ENCODE peak calls at places on chromosomes 1 and 21, in seven cellular contexts. Y is body of pancreas; F is CD8-positive, alpha-beta memory T cell; D is breast epithelium; Q is HCT116; S is left ventricle myocardium inferior; U is CD4-positive, alpha-beta T cell. R is an unnamed sample.

GRCh38 chr1:230332429-230333088 is 93.6 kb downstream of the PGBD5 start:
- DNase-seq in Y (no peak), F (no peak), D (no peak), Q (no peak), S (no peak), U (no peak), R (peak; percentile 44)

GRCh38 chr1:72062584-72062983 is 219.8 kb downstream of the NEGR1 start:
- DNase-seq in Y (no peak), F (no peak), D (no peak), Q (no peak), S (no peak), U (no peak), R (no peak)

GRCh38 chr1:174740248-174740990 is 259.3 kb upstream of the CACYBP start:
- DNase-seq in Y (no peak), F (no peak), D (no peak), Q (no peak), S (no peak), U (no peak), R (peak; percentile 16)

GRCh38 chr1:168758503-168758902 is 29.5 kb upstream of the DPT start:
- DNase-seq in Y (no peak), F (no peak), D (no peak), Q (no peak), S (no peak), U (no peak), R (no peak)

GRCh38 chr1:207202480-207202879 is 98.4 kb downstream of the C4BPA start:
- DNase-seq in Y (no peak), F (no peak), D (no peak), Q (no peak), S (no peak), U (no peak), R (no peak)

GRCh38 chr21:14603202-14603601 is 57.1 kb upstream of the SAMSN1 start:
- DNase-seq in Y (no peak), F (no peak), D (no peak), Q (no peak), S (no peak), U (no peak), R (no peak)

GRCh38 chr1:2098301-2098698 is 48.1 kb downstream of the PRKCZ start:
- DNase-seq in Y (no peak), F (no peak), D (no peak), Q (no peak), S (no peak), U (no peak), R (peak; percentile 42)

GRCh38 chr1:121522061-121522759 is 337.4 kb downstream of the SRGAP2C start:
- DNase-seq in Y (peak; percentile 73), F (no peak), D (no peak), Q (no peak), S (no peak), U (no peak), R (peak; percentile 55)

GRCh38 chr1:236209713-236210112 is 67.4 kb downstream of the GPR137B start:
- DNase-seq in Y (no peak), F (no peak), D (no peak), Q (no peak), S (no peak), U (no peak), R (no peak)

GRCh38 chr1:19405761-19406481 is 79.4 kb downstream of the CAPZB start:
- DNase-seq in Y (no peak), F (no peak), D (no peak), Q (no peak), S (no peak), U (no peak), R (peak; percentile 47)

GRCh38 chr1:214537219-214537618 is 14.2 kb downstream of the PTPN14 start:
- DNase-seq in Y (no peak), F (no peak), D (no peak), Q (no peak), S (no peak), U (no peak), R (no peak)

GRCh38 chr1:214538497-214538896 is 12.9 kb downstream of the PTPN14 start:
- DNase-seq in Y (no peak), F (no peak), D (no peak), Q (no peak), S (no peak), U (no peak), R (no peak)

GRCh38 chr1:214541206-214541605 is 10.2 kb downstream of the PTPN14 start:
- DNase-seq in Y (no peak), F (no peak), D (no peak), Q (no peak), S (no peak), U (no peak), R (no peak)

GRCh38 chr1:214540324-214540723 is 11.1 kb downstream of the PTPN14 start:
- DNase-seq in Y (no peak), F (no peak), D (no peak), Q (no peak), S (no peak), U (no peak), R (no peak)

GRCh38 chr1:214537872-214538473 is 13.4 kb downstream of the PTPN14 start:
- DNase-seq in Y (no peak), F (no peak), D (no peak), Q (no peak), S (no peak), U (no peak), R (no peak)
- H3K27ac ChIP-seq in Y (no peak overlapping the region), F (no peak overlapping the region), D (no peak overlapping the region), Q (no peak overlapping the region), S (no peak overlapping the region), U (no peak overlapping the region), R (no peak overlapping the region)

GRCh38 chr1:228160201-228160761 is 5.3 kb upstream of the IBA57 start:
- DNase-seq in Y (no peak), F (no peak), D (no peak), Q (no peak), S (peak; percentile 10), U (no peak), R (no peak)

GRCh38 chr1:228161866-228162265 is 3.7 kb upstream of the IBA57 start:
- DNase-seq in Y (no peak), F (no peak), D (no peak), Q (no peak), S (no peak), U (no peak), R (no peak)

GRCh38 chr1:228162286-228163003 is 3.2 kb upstream of the IBA57 start:
- DNase-seq in Y (no peak), F (no peak), D (peak; percentile 32), Q (no peak), S (peak; percentile 56), U (no peak), R (peak; percentile 49)

GRCh38 chr1:228163004-228163753 is 2.4 kb upstream of the IBA57 start:
- DNase-seq in Y (peak; percentile 50), F (no peak), D (peak; percentile 66), Q (no peak), S (peak; percentile 67), U (no peak), R (peak; percentile 44)

GRCh38 chr1:228161381-228161780 is 4.2 kb upstream of the IBA57 start:
- DNase-seq in Y (no peak), F (no peak), D (no peak), Q (no peak), S (no peak), U (no peak), R (no peak)
- H3K27ac ChIP-seq in Y (no peak overlapping the region), F (no peak overlapping the region), D (peak overlapping the region; percentile 81), Q (no peak overlapping the region), S (peak overlapping the region; percentile 98), U (no peak overlapping the region), R (no peak overlapping the region)

DNA sequence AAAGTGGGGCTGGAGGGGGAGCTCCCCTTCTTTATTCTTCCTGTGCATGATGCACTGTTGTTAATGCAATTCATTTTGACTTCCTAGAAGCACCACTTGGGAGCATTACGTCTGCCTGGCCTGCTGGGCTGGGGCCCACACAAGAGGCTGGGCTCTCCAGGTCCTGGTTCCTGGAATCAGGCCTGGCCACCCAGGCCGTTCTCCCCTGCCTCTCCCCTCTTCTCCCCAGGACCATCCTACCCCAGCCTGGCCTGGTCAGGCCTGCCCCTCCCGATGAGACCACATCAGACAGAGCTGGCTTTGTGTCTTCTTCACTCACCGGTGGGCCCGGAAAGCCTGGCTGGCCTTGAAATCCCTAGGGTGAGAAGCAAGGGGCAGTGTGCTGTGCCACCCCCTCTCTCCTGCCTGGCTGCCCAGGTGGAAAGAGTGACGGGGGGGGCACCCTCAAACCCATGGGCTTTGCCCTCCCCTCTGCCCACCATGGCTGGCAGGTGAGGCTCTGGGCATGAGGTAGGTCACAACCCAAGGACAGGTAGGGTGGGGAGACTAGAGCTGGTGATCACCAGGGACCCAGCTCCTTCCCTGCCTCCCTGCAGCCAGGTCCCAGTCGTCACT is 20.7 kb upstream of the PEF1 start:
- DNase-seq in Y (no peak), F (no peak), D (no peak), Q (no peak), S (no peak), U (no peak), R (no peak)
- H3K27ac ChIP-seq in Y (no peak overlapping the region), F (no peak overlapping the region), D (no peak overlapping the region), Q (no peak overlapping the region), S (no peak overlapping the region), U (no peak overlapping the region), R (no peak overlapping the region)

GRCh38 chr1:113401728-113402127 is 11.4 kb downstream of the MAGI3 start:
- DNase-seq in Y (no peak), F (no peak), D (no peak), Q (no peak), S (no peak), U (no peak), R (no peak)
- H3K27ac ChIP-seq in Y (no peak overlapping the region), F (no peak overlapping the region), D (no peak overlapping the region), Q (no peak overlapping the region), S (no peak overlapping the region), U (no peak overlapping the region), R (no peak overlapping the region)

R was measured in hepatocyte.